ENCODE peak calls at places on chromosomes 5 and 9, in six cellular contexts. O, L, D, H, Z and B are unnamed samples.

GRCh38 chr9:87606921-87607521 is 109.4 kb downstream of the DAPK1 start:
- DNase-seq in O (peak; percentile 59), D (no peak), L (peak; percentile 69), Z (no peak), H (no peak), B (peak; percentile 93)

GRCh38 chr9:132410642-132411041 is 631 bp downstream of the CFAP77 start:
- DNase-seq in O (no peak), H (no peak), Z (no peak), D (no peak), L (no peak), B (no peak)

GRCh38 chr5:76787237-76787636 is 31.6 kb upstream of the F2RL1 start:
- DNase-seq in O (peak; percentile 95), L (peak; percentile 54), D (no peak), Z (no peak), H (no peak), B (no peak)

GRCh38 chr9:127801955-127802575 is 617 bp upstream of the FPGS start:
- DNase-seq in O (no peak), D (no peak), L (peak; percentile 74), Z (no peak), H (no peak), B (peak; percentile 14)

GRCh38 chr5:76256116-76256889 is 146.8 kb upstream of the IQGAP2 start:
- DNase-seq in L (peak; percentile 77), O (peak; percentile 66), D (no peak), H (peak; percentile 72), Z (peak; percentile 60), B (peak; percentile 61)

GRCh38 chr5:93243481-93243880 is 337.5 kb downstream of the NR2F1-AS1 start:
- DNase-seq in L (no peak), D (no peak), O (no peak), Z (no peak), H (no peak), B (no peak)

GRCh38 chr9:121607434-121608248 is 43.8 kb upstream of the DAB2IP start:
- DNase-seq in L (peak; percentile 93), H (no peak), D (no peak), Z (no peak), O (peak; percentile 60), B (peak; percentile 83)

GRCh38 chr9:92004045-92004392 is 54.0 kb upstream of the ROR2 start:
- DNase-seq in O (no peak), L (no peak), H (peak; percentile 51), D (no peak), Z (no peak), B (no peak)

GRCh38 chr5:123080215-123080614 is 8.8 kb upstream of the PRDM6 start:
- DNase-seq in Z (no peak), H (no peak), O (no peak), D (no peak), L (no peak), B (no peak)

GRCh38 chr9:129671519-129671918 is 6.1 kb downstream of the PRRX2 start:
- DNase-seq in H (no peak), Z (no peak), L (no peak), O (peak; percentile 19), D (no peak), B (no peak)

GRCh38 chr5:75734913-75735789 is 17.9 kb upstream of the POC5 start:
- DNase-seq in D (peak; percentile 23), L (peak; percentile 18), Z (peak; percentile 23), H (peak; percentile 56), O (peak; percentile 4), B (peak; percentile 59)

GRCh38 chr5:154358410-154359221 is 87.2 kb upstream of the SAP30L start:
- DNase-seq in H (no peak), Z (no peak), D (no peak), L (peak; percentile 76), O (no peak), B (no peak)

GRCh38 chr9:16542290-16542689 is 328.2 kb downstream of the BNC2 start:
- DNase-seq in O (no peak), Z (no peak), D (no peak), H (no peak), L (no peak), B (no peak)

GRCh38 chr5:1312206-1312605 is 17.3 kb upstream of the TERT start:
- DNase-seq in Z (no peak), H (no peak), D (no peak), O (no peak), L (no peak), B (no peak)

GRCh38 chr5:63125392-63125791 is 546.8 kb downstream of the LRRC70 start:
- DNase-seq in D (no peak), L (no peak), H (no peak), Z (no peak), O (no peak), B (no peak)
- H4K91ac ChIP-seq in D (no peak overlapping the region), L (no peak overlapping the region), H (no peak overlapping the region), Z (no peak overlapping the region), O (no peak overlapping the region), B (no peak overlapping the region)

GRCh38 chr5:149764086-149764485 is 34.0 kb downstream of the PPARGC1B start:
- DNase-seq in H (no peak), D (no peak), L (no peak), O (no peak), Z (no peak), B (no peak)

GRCh38 chr5:149766460-149767277 is 36.6 kb downstream of the PPARGC1B start:
- DNase-seq in O (no peak), Z (no peak), H (no peak), L (no peak), D (no peak), B (no peak)

GRCh38 chr5:149762958-149763630 is 33.0 kb downstream of the PPARGC1B start:
- DNase-seq in H (no peak), D (no peak), Z (no peak), L (no peak), O (no peak), B (no peak)

GRCh38 chr5:149767278-149767550 is 37.1 kb downstream of the PPARGC1B start:
- DNase-seq in Z (no peak), H (no peak), L (no peak), D (no peak), O (no peak), B (no peak)

DNA sequence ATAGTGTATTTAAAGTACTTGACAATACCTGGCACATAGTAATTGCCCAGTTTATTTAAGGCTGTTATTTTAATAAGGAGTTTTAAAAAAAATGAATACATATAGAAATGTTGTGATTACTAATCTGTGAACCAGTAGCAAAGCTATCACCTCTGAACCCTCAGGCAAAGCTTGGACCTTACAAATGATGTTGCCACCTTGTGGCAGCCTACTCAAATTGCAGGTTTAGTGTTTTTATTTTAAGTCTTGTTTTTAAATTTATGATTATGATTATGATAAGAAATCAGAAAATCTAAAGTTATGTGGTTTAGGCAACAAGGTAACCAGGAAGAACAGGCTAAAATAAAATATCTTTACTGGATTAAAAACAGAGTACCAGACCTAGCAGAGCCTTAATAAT is 35.8 kb downstream of the PPARGC1B start:
- DNase-seq in Z (no peak), D (no peak), L (no peak), H (no peak), O (no peak), B (no peak)
- H2BK120ac ChIP-seq in Z (no peak overlapping the region), D (no peak overlapping the region), L (no peak overlapping the region), H (no peak overlapping the region), O (no peak overlapping the region), B (no peak overlapping the region)

GRCh38 chr5:67354051-67354450 is 157.5 kb upstream of the CD180 start:
- DNase-seq in H (no peak), L (no peak), D (no peak), O (no peak), Z (no peak), B (no peak)

GRCh38 chr5:67353500-67353931 is 156.9 kb upstream of the CD180 start:
- DNase-seq in L (peak; percentile 72), O (no peak), H (no peak), Z (no peak), D (no peak), B (no peak)

GRCh38 chr5:67358186-67358585 is 161.6 kb upstream of the CD180 start:
- DNase-seq in L (no peak), O (no peak), Z (no peak), H (no peak), D (no peak), B (no peak)

GRCh38 chr5:67350600-67351315 is 154.2 kb upstream of the CD180 start:
- DNase-seq in Z (no peak), O (no peak), L (peak; percentile 60), H (no peak), D (no peak), B (no peak)

DNA sequence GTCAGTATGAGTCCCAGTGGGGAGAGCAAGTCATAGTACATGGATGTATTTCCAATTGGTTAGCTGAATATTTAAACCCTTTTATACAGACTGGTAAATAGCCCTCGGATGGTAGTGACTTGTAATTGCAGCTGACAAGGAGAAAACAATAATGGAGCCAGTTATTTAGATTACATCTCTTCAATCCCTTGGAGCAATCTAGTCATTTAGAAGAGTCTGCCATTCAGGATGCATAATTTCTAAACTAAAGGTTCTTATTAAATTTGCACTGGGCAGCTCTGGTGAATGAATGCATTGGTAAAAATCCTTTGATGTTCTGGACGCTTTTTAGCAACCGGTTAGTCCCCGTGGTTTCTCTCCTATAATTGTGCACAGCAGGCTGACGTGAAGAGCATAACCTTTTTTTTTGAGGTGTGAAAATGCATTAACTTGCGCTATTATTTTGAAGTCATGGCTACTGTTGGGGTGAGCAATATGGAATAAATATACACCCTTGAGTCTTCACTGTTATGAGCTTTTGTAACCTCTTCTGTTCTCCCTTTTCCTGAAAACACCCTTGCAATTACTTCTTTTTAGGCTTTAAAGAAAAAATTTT is 158.6 kb upstream of the CD180 start:
- DNase-seq in L (no peak), D (no peak), Z (no peak), H (no peak), O (no peak), B (no peak)
- H4K91ac ChIP-seq in L (no peak overlapping the region), D (no peak overlapping the region), Z (no peak overlapping the region), H (no peak overlapping the region), O (no peak overlapping the region), B (no peak overlapping the region)

DNA sequence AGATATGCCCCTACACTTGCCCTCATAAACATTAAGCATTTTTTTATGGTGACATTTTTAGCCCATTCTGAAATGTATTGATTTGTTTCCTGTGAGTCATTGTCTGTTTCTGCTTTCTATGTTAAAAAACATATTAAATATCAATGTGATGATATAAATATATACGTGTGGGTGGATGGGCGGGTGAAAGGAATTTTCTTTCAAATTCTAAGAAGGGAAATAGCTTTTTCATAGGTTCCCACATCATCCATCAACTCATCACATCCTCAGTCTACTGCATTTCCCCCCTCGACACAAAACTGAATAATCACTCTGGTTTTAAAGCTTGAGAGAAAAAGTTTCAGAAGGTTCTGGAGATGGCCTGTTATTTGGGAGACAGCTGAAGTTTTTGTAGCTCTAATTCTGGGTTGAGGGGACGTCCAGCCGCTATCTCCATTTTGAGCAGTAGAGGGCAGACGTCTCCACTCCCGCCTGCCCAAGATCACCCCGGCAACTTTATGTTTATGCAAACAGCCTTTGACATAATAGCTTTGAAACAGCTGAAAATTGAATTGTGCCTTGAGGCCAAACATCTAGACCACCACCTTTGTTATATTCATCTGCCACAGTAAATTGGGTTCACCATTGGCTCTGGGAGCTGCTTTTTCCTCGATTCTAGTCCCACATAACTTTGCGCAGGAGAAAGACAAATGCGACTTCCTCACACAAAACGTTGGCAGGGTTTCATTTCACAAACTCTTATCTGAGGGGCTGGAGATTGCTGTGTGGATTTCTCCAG is 216.2 kb upstream of the CLINT1 start:
- DNase-seq in D (peak; percentile 17), O (peak; percentile 61), L (peak; percentile 61), Z (peak; percentile 57), H (peak; percentile 68), B (peak; percentile 75)
- H2BK120ac ChIP-seq in D (no peak overlapping the region), O (no peak overlapping the region), L (no peak overlapping the region), Z (no peak overlapping the region), H (peak overlapping the region; percentile 99), B (no peak overlapping the region)

GRCh38 chr5:173231996-173232498 is 3.0 kb downstream of the NKX2-5 start:
- DNase-seq in L (peak; percentile 10), H (no peak), D (no peak), O (no peak), Z (no peak), B (no peak)
- H4K91ac ChIP-seq in L (no peak overlapping the region), H (no peak overlapping the region), D (no peak overlapping the region), O (no peak overlapping the region), Z (no peak overlapping the region), B (no peak overlapping the region)

GRCh38 chr9:77915744-77916143 is 115.9 kb downstream of the GNAQ start:
- DNase-seq in D (no peak), H (no peak), L (no peak), Z (no peak), O (no peak), B (no peak)
- H2BK120ac ChIP-seq in D (no peak overlapping the region), H (no peak overlapping the region), L (no peak overlapping the region), Z (no peak overlapping the region), O (no peak overlapping the region), B (no peak overlapping the region)